ENCODE peak calls at places on chromosome 13, in four cellular contexts. B, T, O and Y are unnamed samples.

GRCh38 chr13:84481958-84482357 is 599.7 kb upstream of the SLITRK1 start:
- DNase-seq in B (no peak), T (no peak), O (no peak), Y (no peak)

GRCh38 chr13:98977568-98978270 is at the start of gene DOCK9:
- DNase-seq in B (no peak), T (no peak), O (no peak), Y (no peak)

GRCh38 chr13:75633285-75633684 is 2.8 kb upstream of the LMO7 start:
- DNase-seq in B (no peak), T (no peak), O (no peak), Y (no peak)

GRCh38 chr13:30043631-30043925 is 193.2 kb upstream of the UBL3 start:
- DNase-seq in B (no peak), T (no peak), O (no peak), Y (no peak)

GRCh38 chr13:46553886-46554855 is 1.2 kb downstream of the LRCH1 start:
- DNase-seq in B (peak), T (peak), O (peak), Y (peak)

GRCh38 chr13:43153436-43154082 is 130.2 kb downstream of the DNAJC15 start:
- DNase-seq in B (no peak), T (no peak), O (no peak), Y (no peak)

GRCh38 chr13:30743319-30744055 is 8.1 kb downstream of the ALOX5AP start:
- DNase-seq in B (no peak), T (no peak), O (no peak), Y (no peak)

GRCh38 chr13:110442946-110443632 is 118.4 kb downstream of the RAB20 start:
- DNase-seq in B (no peak), T (no peak), O (no peak), Y (no peak)

GRCh38 chr13:95300625-95301134 is 571 bp downstream of the ABCC4 start:
- DNase-seq in B (peak), T (peak), O (peak), Y (peak)

GRCh38 chr13:20721454-20722357 is 18.2 kb downstream of the IL17D start:
- DNase-seq in B (no peak), T (no peak), O (no peak), Y (peak)

GRCh38 chr13:97758317-97758716 is 195.2 kb upstream of the IPO5 start:
- DNase-seq in B (no peak), T (no peak), O (no peak), Y (no peak)

GRCh38 chr13:103104340-103104739 is 38.1 kb upstream of the SLC10A2 start:
- DNase-seq in B (no peak), T (no peak), O (no peak), Y (no peak)

GRCh38 chr13:20518652-20519051 is 7.0 kb downstream of the CRYL1 start:
- DNase-seq in B (no peak), T (no peak), O (no peak), Y (no peak)

GRCh38 chr13:112892759-112893569 is 76.0 kb upstream of the MCF2L start:
- DNase-seq in B (no peak), T (no peak), O (no peak), Y (no peak)

GRCh38 chr13:112722433-112723250 is 32.8 kb downstream of the ATP11A start:
- DNase-seq in B (no peak), T (no peak), O (no peak), Y (no peak)

GRCh38 chr13:40115456-40115855 is 460.0 kb downstream of the COG6 start:
- DNase-seq in B (no peak), T (no peak), O (no peak), Y (no peak)